ENCODE peak calls at places on chromosomes 12 and 14, in four cellular contexts. F is tibial artery, U is mesendoderm, L is HCT116. M is an unnamed sample.

GRCh38 chr14:90276627-90277367 is 20.4 kb downstream of the PSMC1 start:
- DNase-seq in L (no peak), U (peak; percentile 62), F (no peak), M (no peak)

GRCh38 chr14:99630202-99630601 is 14.7 kb upstream of the HHIPL1 start:
- DNase-seq in U (peak; percentile 74), F (no peak), L (peak; percentile 10), M (no peak)

GRCh38 chr14:61498811-61499210 is 177.4 kb downstream of the PRKCH start:
- DNase-seq in F (no peak), L (no peak), U (no peak), M (no peak)

GRCh38 chr14:68819260-68819691 is 26.4 kb upstream of the ZFP36L1 start:
- DNase-seq in L (peak; percentile 90), U (peak; percentile 92), F (no peak), M (no peak)

GRCh38 chr12:50453872-50454271 is 50.9 kb upstream of the DIP2B start:
- DNase-seq in L (no peak), U (no peak), F (no peak), M (no peak)

GRCh38 chr14:72793154-72793725 is 100.7 kb downstream of the DPF3 start:
- DNase-seq in F (no peak), L (no peak), U (no peak), M (no peak)

GRCh38 chr12:1594045-1594294 is 411 bp downstream of the FBXL14 start:
- DNase-seq in U (peak; percentile 60), L (no peak), F (peak; percentile 59), M (no peak)

GRCh38 chr12:12749433-12749832 is 32.3 kb downstream of the CDKN1B start:
- DNase-seq in U (peak; percentile 28), F (no peak), L (no peak), M (no peak)

GRCh38 chr14:91367173-91368171 is 50.1 kb downstream of the CCDC88C start:
- DNase-seq in L (no peak), U (peak; percentile 64), F (no peak), M (no peak)

GRCh38 chr12:58745348-58746125 is 174.8 kb downstream of the LRIG3 start:
- DNase-seq in F (no peak), U (peak; percentile 34), L (no peak), M (no peak)

GRCh38 chr12:124332068-124332672 is 37.3 kb downstream of the RFLNA start:
- DNase-seq in L (no peak), U (peak; percentile 45), F (no peak), M (no peak)

GRCh38 chr12:98745578-98746391 is 100.7 kb downstream of the APAF1 start:
- DNase-seq in U (no peak), L (no peak), F (no peak), M (no peak)

GRCh38 chr12:112107728-112108447 is 695 bp downstream of the NAA25 start:
- DNase-seq in U (peak; percentile 79), F (no peak), L (no peak), M (peak; percentile 55)

GRCh38 chr14:34218866-34219265 is 243.2 kb downstream of the SPTSSA start:
- DNase-seq in L (no peak), U (no peak), F (no peak), M (no peak)

GRCh38 chr14:20247651-20248246 is 8.7 kb downstream of the OR11H4 start:
- DNase-seq in U (peak; percentile 48), L (peak; percentile 36), F (no peak), M (no peak)

GRCh38 chr14:23372509-23372908 is at the start of gene IL25:
- DNase-seq in F (no peak), L (no peak), U (no peak), M (no peak)

GRCh38 chr14:22513066-22513812 is 75.8 kb downstream of the DAD1 start:
- DNase-seq in U (no peak), L (no peak), F (no peak), M (no peak)

GRCh38 chr14:53325176-53325806 is 172.2 kb upstream of the DDHD1 start:
- DNase-seq in U (peak; percentile 65), L (no peak), F (no peak), M (no peak)

GRCh38 chr14:22200977-22201605 is 387.9 kb downstream of the DAD1 start:
- DNase-seq in F (no peak), U (peak; percentile 88), L (peak; percentile 46), M (no peak)

GRCh38 chr12:93507151-93507550 is 39.8 kb downstream of the MRPL42 start:
- DNase-seq in U (no peak), L (no peak), F (no peak), M (no peak)

GRCh38 chr12:26017484-26018211 is 59.2 kb downstream of the RASSF8 start:
- DNase-seq in F (no peak), U (peak; percentile 88), L (peak; percentile 27), M (no peak)

GRCh38 chr12:115338566-115339294 is 654.8 kb upstream of the TBX3 start:
- DNase-seq in U (peak; percentile 30), L (no peak), F (no peak), M (no peak)

GRCh38 chr12:104951759-104952509 is 6.2 kb downstream of the SLC41A2 start:
- DNase-seq in U (no peak), L (no peak), F (no peak), M (no peak)

GRCh38 chr14:34785223-34786006 is 71.0 kb upstream of the CFL2 start:
- DNase-seq in F (no peak), U (no peak), L (no peak), M (no peak)

GRCh38 chr12:6821271-6821673 is 349 bp upstream of the GPR162 start:
- DNase-seq in U (peak; percentile 86), F (peak; percentile 80), L (no peak), M (no peak)

GRCh38 chr12:15186593-15186992 is 34.6 kb downstream of the RERG start:
- DNase-seq in U (no peak), F (no peak), L (no peak), M (no peak)

GRCh38 chr12:42119085-42119633 is 25.5 kb downstream of the GXYLT1 start:
- DNase-seq in F (no peak), L (no peak), U (no peak), M (no peak)

GRCh38 chr12:115394498-115395220 is 710.7 kb upstream of the TBX3 start:
- DNase-seq in U (no peak), F (no peak), L (no peak), M (no peak)

GRCh38 chr12:128047266-128048060 is 219.5 kb upstream of the TMEM132C start:
- DNase-seq in U (no peak), F (no peak), L (no peak), M (no peak)

GRCh38 chr14:96267916-96268315 is 11.9 kb downstream of the BDKRB1 start:
- DNase-seq in U (no peak), F (no peak), L (no peak), M (no peak)

GRCh38 chr14:51846631-51847488 is 13.6 kb upstream of the GNG2 start:
- DNase-seq in F (peak; percentile 45), U (peak; percentile 89), L (no peak), M (no peak)
- H3K27ac ChIP-seq in F (no peak overlapping the region), U (no peak overlapping the region), L (no peak overlapping the region), M (peak overlapping the region; percentile 27)

DNA sequence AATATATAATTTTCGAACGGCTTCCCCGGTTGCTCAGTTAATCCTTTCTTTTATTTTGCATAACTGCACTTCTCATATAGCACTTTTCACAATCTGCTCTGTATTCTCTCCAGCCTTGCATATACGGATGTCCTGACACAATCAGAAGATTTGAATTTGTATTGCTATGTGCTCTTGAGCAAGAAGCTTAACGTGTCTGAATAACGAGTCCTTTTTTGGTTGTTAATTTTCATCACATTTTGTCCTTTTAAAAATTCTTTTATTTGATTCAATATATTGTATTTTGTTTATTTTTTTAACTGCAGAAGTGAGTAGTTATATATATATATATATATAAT is 17.6 kb downstream of the A2M start:
- DNase-seq in F (no peak), U (no peak), L (no peak), M (no peak)
- H3K27ac ChIP-seq in F (no peak overlapping the region), U (no peak overlapping the region), L (no peak overlapping the region), M (no peak overlapping the region)

GRCh38 chr14:26926585-26926984 is 328.8 kb upstream of the NOVA1 start:
- DNase-seq in L (no peak), U (peak; percentile 9), F (no peak), M (no peak)
- H3K27ac ChIP-seq in L (no peak overlapping the region), U (no peak overlapping the region), F (no peak overlapping the region), M (no peak overlapping the region)

GRCh38 chr14:102854397-102854703 is 68.1 kb upstream of the AMN start:
- DNase-seq in U (no peak), F (no peak), L (no peak), M (no peak)

GRCh38 chr14:102848830-102849521 is 71.7 kb downstream of the TRAF3 start:
- DNase-seq in U (no peak), F (peak; percentile 49), L (no peak), M (no peak)

GRCh38 chr14:102853703-102854396 is 68.6 kb upstream of the AMN start:
- DNase-seq in F (no peak), L (no peak), U (no peak), M (no peak)

GRCh38 chr14:102849522-102850379 is 72.5 kb downstream of the TRAF3 start:
- DNase-seq in L (no peak), U (no peak), F (no peak), M (no peak)
- H3K27ac ChIP-seq in L (no peak overlapping the region), U (no peak overlapping the region), F (no peak overlapping the region), M (no peak overlapping the region)

GRCh38 chr12:27972721-27973120 is at the start of gene PTHLH:
- DNase-seq in F (no peak), U (no peak), L (no peak), M (no peak)
- H3K27ac ChIP-seq in F (no peak within 1 kb of the TSS), U (no peak within 1 kb of the TSS), L (no peak within 1 kb of the TSS), M (no peak within 1 kb of the TSS)

GRCh38 chr12:54975875-54976274 is 8.7 kb downstream of the TESPA1 start:
- DNase-seq in L (no peak), U (no peak), F (no peak), M (no peak)
- H3K27ac ChIP-seq in L (no peak overlapping the region), U (no peak overlapping the region), F (no peak overlapping the region), M (peak overlapping the region; percentile 43)

GRCh38 chr12:113163030-113163360 is 13.5 kb downstream of the CFAP73 start:
- DNase-seq in L (no peak), F (no peak), U (no peak), M (no peak)
- H3K27ac ChIP-seq in L (no peak overlapping the region), F (no peak overlapping the region), U (no peak overlapping the region), M (no peak overlapping the region)

M was measured in substantia nigra.